ENCODE peak calls at places on chromosome 5, in eight cellular contexts. One of them, this sample, is unnamed.

GRCh38 chr5:38373733-38374132 is 115.4 kb downstream of the EGFLAM start:
- DNase-seq in AML-193: no peak
- DNase-seq in heart left ventricle: no peak
- DNase-seq in stimulated activated CD4-positive, alpha-beta T cell treated with anti-CD3 and anti-CD28 coated beads, TNF-alpha, amount 100 ng/mL, for 4 hours: no peak
- DNase-seq in NCI-H1092: no peak
- DNase-seq in NCI-H446 treated with DMSO at 0.1 percent for 48 hours: no peak
- DNase-seq in mucosa of gallbladder: no peak
- DNase-seq in tibial nerve: no peak
- DNase-seq in this sample: peak; percentile 75

GRCh38 chr5:82413302-82414042 is 135.3 kb upstream of the RPS23 start:
- DNase-seq in tibial nerve: no peak
- DNase-seq in NCI-H1092: no peak
- DNase-seq in mucosa of gallbladder: no peak
- DNase-seq in AML-193: no peak
- DNase-seq in NCI-H446 treated with DMSO at 0.1 percent for 48 hours: no peak
- DNase-seq in heart left ventricle: no peak
- DNase-seq in stimulated activated CD4-positive, alpha-beta T cell treated with anti-CD3 and anti-CD28 coated beads, TNF-alpha, amount 100 ng/mL, for 4 hours: no peak
- DNase-seq in this sample: no peak

GRCh38 chr5:17620627-17621026 is 10.4 kb downstream of the TAF11L12 start:
- DNase-seq in stimulated activated CD4-positive, alpha-beta T cell treated with anti-CD3 and anti-CD28 coated beads, TNF-alpha, amount 100 ng/mL, for 4 hours: no peak
- DNase-seq in AML-193: no peak
- DNase-seq in NCI-H1092: no peak
- DNase-seq in heart left ventricle: no peak
- DNase-seq in NCI-H446 treated with DMSO at 0.1 percent for 48 hours: no peak
- DNase-seq in mucosa of gallbladder: no peak
- DNase-seq in tibial nerve: no peak
- DNase-seq in this sample: no peak

GRCh38 chr5:29077451-29077850 is 2039.1 kb upstream of the CDH9 start:
- DNase-seq in stimulated activated CD4-positive, alpha-beta T cell treated with anti-CD3 and anti-CD28 coated beads, TNF-alpha, amount 100 ng/mL, for 4 hours: no peak
- DNase-seq in AML-193: no peak
- DNase-seq in heart left ventricle: no peak
- DNase-seq in tibial nerve: no peak
- DNase-seq in NCI-H1092: no peak
- DNase-seq in mucosa of gallbladder: no peak
- DNase-seq in NCI-H446 treated with DMSO at 0.1 percent for 48 hours: no peak
- DNase-seq in this sample: no peak

GRCh38 chr5:126499742-126500396 is 76.7 kb downstream of the GRAMD2B start:
- DNase-seq in heart left ventricle: no peak
- DNase-seq in AML-193: peak; percentile 21
- DNase-seq in mucosa of gallbladder: no peak
- DNase-seq in stimulated activated CD4-positive, alpha-beta T cell treated with anti-CD3 and anti-CD28 coated beads, TNF-alpha, amount 100 ng/mL, for 4 hours: no peak
- DNase-seq in tibial nerve: no peak
- DNase-seq in NCI-H446 treated with DMSO at 0.1 percent for 48 hours: no peak
- DNase-seq in NCI-H1092: no peak
- DNase-seq in this sample: no peak

GRCh38 chr5:113122053-113122452 is 145.5 kb downstream of the DCP2 start:
- DNase-seq in mucosa of gallbladder: no peak
- DNase-seq in NCI-H446 treated with DMSO at 0.1 percent for 48 hours: no peak
- DNase-seq in heart left ventricle: no peak
- DNase-seq in tibial nerve: peak; percentile 30
- DNase-seq in stimulated activated CD4-positive, alpha-beta T cell treated with anti-CD3 and anti-CD28 coated beads, TNF-alpha, amount 100 ng/mL, for 4 hours: no peak
- DNase-seq in NCI-H1092: no peak
- DNase-seq in AML-193: no peak
- DNase-seq in this sample: no peak

GRCh38 chr5:91277840-91278239 is 105.3 kb downstream of the ARRDC3 start:
- DNase-seq in heart left ventricle: no peak
- DNase-seq in tibial nerve: no peak
- DNase-seq in mucosa of gallbladder: no peak
- DNase-seq in NCI-H1092: no peak
- DNase-seq in stimulated activated CD4-positive, alpha-beta T cell treated with anti-CD3 and anti-CD28 coated beads, TNF-alpha, amount 100 ng/mL, for 4 hours: no peak
- DNase-seq in NCI-H446 treated with DMSO at 0.1 percent for 48 hours: no peak
- DNase-seq in AML-193: no peak
- DNase-seq in this sample: no peak

GRCh38 chr5:54040773-54041172 is 269.6 kb downstream of the ARL15 start:
- DNase-seq in tibial nerve: no peak
- DNase-seq in NCI-H446 treated with DMSO at 0.1 percent for 48 hours: no peak
- DNase-seq in NCI-H1092: no peak
- DNase-seq in stimulated activated CD4-positive, alpha-beta T cell treated with anti-CD3 and anti-CD28 coated beads, TNF-alpha, amount 100 ng/mL, for 4 hours: no peak
- DNase-seq in mucosa of gallbladder: no peak
- DNase-seq in AML-193: no peak
- DNase-seq in heart left ventricle: no peak
- DNase-seq in this sample: no peak

GRCh38 chr5:84298628-84299027 is 86.1 kb downstream of the EDIL3 start:
- DNase-seq in NCI-H1092: no peak
- DNase-seq in stimulated activated CD4-positive, alpha-beta T cell treated with anti-CD3 and anti-CD28 coated beads, TNF-alpha, amount 100 ng/mL, for 4 hours: no peak
- DNase-seq in tibial nerve: no peak
- DNase-seq in heart left ventricle: no peak
- DNase-seq in AML-193: no peak
- DNase-seq in mucosa of gallbladder: no peak
- DNase-seq in NCI-H446 treated with DMSO at 0.1 percent for 48 hours: no peak
- DNase-seq in this sample: no peak

GRCh38 chr5:80406980-80407734 is 707 bp upstream of the ZFYVE16 start:
- DNase-seq in heart left ventricle: no peak
- DNase-seq in AML-193: peak; percentile 44
- DNase-seq in tibial nerve: no peak
- DNase-seq in stimulated activated CD4-positive, alpha-beta T cell treated with anti-CD3 and anti-CD28 coated beads, TNF-alpha, amount 100 ng/mL, for 4 hours: no peak
- DNase-seq in mucosa of gallbladder: peak; percentile 11
- DNase-seq in NCI-H1092: no peak
- DNase-seq in NCI-H446 treated with DMSO at 0.1 percent for 48 hours: no peak
- DNase-seq in this sample: peak; percentile 60

GRCh38 chr5:176774216-176775171 is 35.9 kb upstream of the UNC5A start:
- DNase-seq in heart left ventricle: no peak
- DNase-seq in AML-193: no peak
- DNase-seq in NCI-H446 treated with DMSO at 0.1 percent for 48 hours: no peak
- DNase-seq in NCI-H1092: no peak
- DNase-seq in stimulated activated CD4-positive, alpha-beta T cell treated with anti-CD3 and anti-CD28 coated beads, TNF-alpha, amount 100 ng/mL, for 4 hours: no peak
- DNase-seq in mucosa of gallbladder: no peak
- DNase-seq in tibial nerve: no peak
- DNase-seq in this sample: no peak

GRCh38 chr5:172534229-172535169 is 80.2 kb upstream of the SH3PXD2B start:
- DNase-seq in NCI-H446 treated with DMSO at 0.1 percent for 48 hours: no peak
- DNase-seq in mucosa of gallbladder: peak; percentile 11
- DNase-seq in stimulated activated CD4-positive, alpha-beta T cell treated with anti-CD3 and anti-CD28 coated beads, TNF-alpha, amount 100 ng/mL, for 4 hours: no peak
- DNase-seq in AML-193: no peak
- DNase-seq in heart left ventricle: no peak
- DNase-seq in NCI-H1092: no peak
- DNase-seq in tibial nerve: no peak
- DNase-seq in this sample: no peak

GRCh38 chr5:68315679-68316271 is 100.2 kb downstream of the PIK3R1 start:
- DNase-seq in stimulated activated CD4-positive, alpha-beta T cell treated with anti-CD3 and anti-CD28 coated beads, TNF-alpha, amount 100 ng/mL, for 4 hours: peak; percentile 12
- DNase-seq in heart left ventricle: no peak
- DNase-seq in NCI-H446 treated with DMSO at 0.1 percent for 48 hours: no peak
- DNase-seq in tibial nerve: no peak
- DNase-seq in mucosa of gallbladder: no peak
- DNase-seq in AML-193: no peak
- DNase-seq in NCI-H1092: no peak
- DNase-seq in this sample: no peak

GRCh38 chr5:174801798-174802197 is 77.4 kb downstream of the MSX2 start:
- DNase-seq in NCI-H446 treated with DMSO at 0.1 percent for 48 hours: no peak
- DNase-seq in NCI-H1092: no peak
- DNase-seq in AML-193: no peak
- DNase-seq in stimulated activated CD4-positive, alpha-beta T cell treated with anti-CD3 and anti-CD28 coated beads, TNF-alpha, amount 100 ng/mL, for 4 hours: no peak
- DNase-seq in mucosa of gallbladder: no peak
- DNase-seq in tibial nerve: no peak
- DNase-seq in heart left ventricle: no peak
- DNase-seq in this sample: no peak

GRCh38 chr5:135488727-135489465 is 36.7 kb upstream of the TIFAB start:
- DNase-seq in AML-193: no peak
- DNase-seq in stimulated activated CD4-positive, alpha-beta T cell treated with anti-CD3 and anti-CD28 coated beads, TNF-alpha, amount 100 ng/mL, for 4 hours: no peak
- DNase-seq in NCI-H446 treated with DMSO at 0.1 percent for 48 hours: peak; percentile 56
- DNase-seq in mucosa of gallbladder: no peak
- DNase-seq in heart left ventricle: no peak
- DNase-seq in tibial nerve: no peak
- DNase-seq in NCI-H1092: peak; percentile 72
- DNase-seq in this sample: peak; percentile 66

GRCh38 chr5:140372971-140373487 is 13.0 kb downstream of the SLC4A9 start:
- DNase-seq in AML-193: peak; percentile 22
- DNase-seq in mucosa of gallbladder: peak; percentile 64
- DNase-seq in NCI-H1092: peak; percentile 8
- DNase-seq in tibial nerve: peak; percentile 42
- DNase-seq in stimulated activated CD4-positive, alpha-beta T cell treated with anti-CD3 and anti-CD28 coated beads, TNF-alpha, amount 100 ng/mL, for 4 hours: no peak
- DNase-seq in NCI-H446 treated with DMSO at 0.1 percent for 48 hours: peak; percentile 35
- DNase-seq in heart left ventricle: peak; percentile 79
- DNase-seq in this sample: peak; percentile 52

GRCh38 chr5:135821061-135821781 is 13.2 kb upstream of the SLC25A48 start:
- DNase-seq in NCI-H1092: peak; percentile 37
- DNase-seq in AML-193: no peak
- DNase-seq in NCI-H446 treated with DMSO at 0.1 percent for 48 hours: no peak
- DNase-seq in tibial nerve: no peak
- DNase-seq in mucosa of gallbladder: no peak
- DNase-seq in heart left ventricle: no peak
- DNase-seq in stimulated activated CD4-positive, alpha-beta T cell treated with anti-CD3 and anti-CD28 coated beads, TNF-alpha, amount 100 ng/mL, for 4 hours: no peak
- DNase-seq in this sample: no peak

GRCh38 chr5:132767150-132767549 is 9.9 kb downstream of the SEPTIN8 start:
- DNase-seq in tibial nerve: no peak
- DNase-seq in stimulated activated CD4-positive, alpha-beta T cell treated with anti-CD3 and anti-CD28 coated beads, TNF-alpha, amount 100 ng/mL, for 4 hours: no peak
- DNase-seq in heart left ventricle: no peak
- DNase-seq in NCI-H446 treated with DMSO at 0.1 percent for 48 hours: peak; percentile 43
- DNase-seq in AML-193: no peak
- DNase-seq in NCI-H1092: no peak
- DNase-seq in mucosa of gallbladder: no peak
- DNase-seq in this sample: no peak

GRCh38 chr5:96952946-96953730 is 17.3 kb downstream of the LNPEP start:
- DNase-seq in NCI-H1092: no peak
- DNase-seq in tibial nerve: no peak
- DNase-seq in heart left ventricle: no peak
- DNase-seq in stimulated activated CD4-positive, alpha-beta T cell treated with anti-CD3 and anti-CD28 coated beads, TNF-alpha, amount 100 ng/mL, for 4 hours: no peak
- DNase-seq in NCI-H446 treated with DMSO at 0.1 percent for 48 hours: no peak
- DNase-seq in mucosa of gallbladder: no peak
- DNase-seq in AML-193: no peak
- DNase-seq in this sample: no peak

GRCh38 chr5:98483301-98483700 is 290.2 kb upstream of the RGMB start:
- DNase-seq in mucosa of gallbladder: no peak
- DNase-seq in heart left ventricle: no peak
- DNase-seq in NCI-H446 treated with DMSO at 0.1 percent for 48 hours: no peak
- DNase-seq in NCI-H1092: no peak
- DNase-seq in tibial nerve: no peak
- DNase-seq in stimulated activated CD4-positive, alpha-beta T cell treated with anti-CD3 and anti-CD28 coated beads, TNF-alpha, amount 100 ng/mL, for 4 hours: no peak
- DNase-seq in AML-193: no peak
- DNase-seq in this sample: no peak

GRCh38 chr5:87411586-87412416 is 929 bp downstream of the CCNH start:
- DNase-seq in NCI-H446 treated with DMSO at 0.1 percent for 48 hours: no peak
- DNase-seq in heart left ventricle: no peak
- DNase-seq in tibial nerve: no peak
- DNase-seq in mucosa of gallbladder: peak; percentile 26
- DNase-seq in NCI-H1092: no peak
- DNase-seq in AML-193: peak; percentile 38
- DNase-seq in stimulated activated CD4-positive, alpha-beta T cell treated with anti-CD3 and anti-CD28 coated beads, TNF-alpha, amount 100 ng/mL, for 4 hours: no peak
- DNase-seq in this sample: no peak

GRCh38 chr5:149203896-149204544 is 62.7 kb downstream of the ABLIM3 start:
- DNase-seq in heart left ventricle: no peak
- DNase-seq in NCI-H446 treated with DMSO at 0.1 percent for 48 hours: no peak
- DNase-seq in NCI-H1092: no peak
- DNase-seq in mucosa of gallbladder: no peak
- DNase-seq in stimulated activated CD4-positive, alpha-beta T cell treated with anti-CD3 and anti-CD28 coated beads, TNF-alpha, amount 100 ng/mL, for 4 hours: no peak
- DNase-seq in tibial nerve: no peak
- DNase-seq in AML-193: no peak
- DNase-seq in this sample: peak; percentile 12

This sample was measured in DMS 273 treated with DMSO at 0.1 percent for 48 hours.